ENCODE peak calls at places on chromosomes 2 and 18, in seven cellular contexts. U, F, P, O, A, G and Z are unnamed samples.

GRCh38 chr2:28268386-28268785 is 124.3 kb upstream of the FOSL2 start:
- DNase-seq in U (peak), A (no peak), O (no peak), G (no peak), F (peak), P (no peak), Z (no peak)

GRCh38 chr2:153101187-153101586 is 377.4 kb downstream of the RPRM start:
- DNase-seq in P (no peak), O (no peak), G (no peak), A (peak), U (peak), F (no peak), Z (no peak)

GRCh38 chr2:70347831-70348230 is 46.0 kb upstream of the FAM136A start:
- DNase-seq in U (no peak), G (no peak), P (no peak), A (no peak), F (no peak), O (no peak), Z (no peak)

GRCh38 chr2:120732506-120733237 is 3.0 kb upstream of the GLI2 start:
- DNase-seq in U (no peak), P (no peak), O (no peak), A (no peak), G (no peak), F (no peak), Z (peak)

GRCh38 chr2:200310545-200310971 is 4.1 kb downstream of the SPATS2L start:
- DNase-seq in U (peak), O (no peak), G (no peak), F (no peak), A (no peak), P (peak), Z (no peak)

GRCh38 chr2:20940481-20940795 is 103.4 kb downstream of the APOB start:
- DNase-seq in O (no peak), A (no peak), F (no peak), U (no peak), G (no peak), P (no peak), Z (no peak)

GRCh38 chr18:22108674-22109073 is 60.7 kb upstream of the GATA6 start:
- DNase-seq in F (peak), G (no peak), A (peak), U (no peak), P (no peak), O (no peak), Z (peak)

GRCh38 chr2:188966079-188966571 is 8.0 kb upstream of the COL3A1 start:
- DNase-seq in A (no peak), P (no peak), F (peak), G (no peak), O (no peak), U (peak), Z (no peak)

GRCh38 chr2:29485117-29485516 is 369.9 kb downstream of the CLIP4 start:
- DNase-seq in A (no peak), F (no peak), O (no peak), U (no peak), G (no peak), P (no peak), Z (no peak)

GRCh38 chr2:216536725-216537124 is 38.1 kb downstream of the RPL37A start:
- DNase-seq in A (no peak), G (no peak), F (peak), U (no peak), O (peak), P (peak), Z (no peak)

GRCh38 chr2:99708231-99708630 is 218.4 kb upstream of the REV1 start:
- DNase-seq in O (no peak), U (no peak), G (no peak), P (no peak), F (no peak), A (no peak), Z (no peak)

GRCh38 chr2:154623819-154624218 is 74.7 kb upstream of the KCNJ3 start:
- DNase-seq in P (peak), F (peak), O (peak), G (no peak), A (no peak), U (peak), Z (peak)

GRCh38 chr18:63588869-63589268 is 1.7 kb downstream of the SERPINB13 start:
- DNase-seq in P (no peak), F (no peak), U (no peak), A (no peak), O (no peak), G (no peak), Z (no peak)

GRCh38 chr2:138122891-138123290 is 158.6 kb downstream of the HNMT start:
- DNase-seq in G (no peak), F (no peak), O (no peak), U (peak), P (no peak), A (no peak), Z (no peak)

GRCh38 chr2:120267348-120267747 is 14.7 kb downstream of the RALB start:
- DNase-seq in F (no peak), P (no peak), G (no peak), A (no peak), U (no peak), O (no peak), Z (no peak)

GRCh38 chr18:67305466-67305865 is 211.1 kb downstream of the DSEL start:
- DNase-seq in U (no peak), O (no peak), G (no peak), F (no peak), P (no peak), A (no peak), Z (no peak)

GRCh38 chr2:11710210-11710609 is 36.2 kb upstream of the LPIN1 start:
- DNase-seq in A (peak), G (no peak), O (peak), F (peak), U (peak), P (peak), Z (no peak)

GRCh38 chr2:158056875-158057274 is 44.8 kb upstream of the UPP2 start:
- DNase-seq in U (no peak), F (no peak), O (no peak), P (no peak), G (no peak), A (no peak), Z (no peak)

GRCh38 chr2:102826904-102827303 is 65.1 kb downstream of the TMEM182 start:
- DNase-seq in U (peak), O (peak), A (no peak), F (peak), G (no peak), P (peak), Z (no peak)

GRCh38 chr2:230130668-230131364 is 62.1 kb upstream of the SLC16A14 start:
- DNase-seq in P (peak), U (peak), G (peak), A (peak), F (peak), O (no peak), Z (no peak)

GRCh38 chr2:42163444-42164045 is 5.6 kb upstream of the EML4 start:
- DNase-seq in P (no peak), O (no peak), A (no peak), U (no peak), G (no peak), F (no peak), Z (no peak)

GRCh38 chr2:69013123-69013836 is at the start of gene ANTXR1:
- DNase-seq in U (peak), A (peak), O (peak), P (peak), F (peak), G (no peak), Z (peak)

GRCh38 chr2:98561018-98561417 is 47.3 kb downstream of the COA5 start:
- DNase-seq in O (no peak), A (no peak), U (no peak), F (no peak), P (no peak), G (no peak), Z (no peak)

GRCh38 chr2:144431384-144431783 is 88.5 kb downstream of the ZEB2 start:
- DNase-seq in G (no peak), O (no peak), P (no peak), U (no peak), A (no peak), F (no peak), Z (no peak)

GRCh38 chr2:170716851-170717598 is 1.9 kb downstream of the SP5 start:
- DNase-seq in O (peak), A (no peak), F (peak), P (no peak), G (no peak), U (peak), Z (peak)

DNA sequence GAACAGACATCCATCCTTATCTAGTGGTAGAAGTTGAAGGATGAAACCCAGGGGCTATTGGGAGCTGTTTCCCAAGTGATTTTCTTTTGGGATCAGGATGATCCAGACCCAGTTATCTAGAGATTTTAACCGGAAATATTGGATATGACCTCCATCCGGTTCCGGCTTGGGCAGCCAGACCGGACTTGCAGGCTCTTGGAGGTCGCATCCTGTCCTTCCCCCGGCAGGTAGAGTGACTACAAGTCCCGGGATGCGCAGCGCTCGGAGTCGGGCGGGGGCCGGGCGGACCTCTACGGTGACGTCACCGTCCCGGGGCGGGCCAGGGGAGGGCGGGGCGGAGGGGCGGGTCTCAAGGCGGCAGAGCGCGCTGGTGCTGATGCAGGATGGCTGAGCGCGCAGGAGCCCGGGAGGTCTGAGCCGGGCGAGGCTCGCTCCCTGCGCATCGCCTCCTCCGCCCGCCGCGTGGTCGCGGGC is at the start of gene KIF5C:
- DNase-seq in O (peak), F (peak), P (peak), U (peak), G (no peak), A (peak), Z (peak)
- H3K4me3 ChIP-seq in O (no peak), F (peak), P (peak), U (peak), G (peak), A (no peak), Z (peak)

GRCh38 chr2:127108090-127108523 is 1.2 kb upstream of the BIN1 start:
- DNase-seq in O (no peak), A (no peak), G (no peak), P (no peak), F (no peak), U (no peak), Z (peak)
- H3K4me3 ChIP-seq in O (no peak), A (no peak), G (no peak), P (no peak), F (no peak), U (no peak), Z (no peak)

GRCh38 chr2:43841949-43842865 is 3.4 kb downstream of the ABCG8 start:
- DNase-seq in G (no peak), U (no peak), O (no peak), P (no peak), A (no peak), F (no peak), Z (no peak)

GRCh38 chr2:43840961-43841360 is 2.2 kb downstream of the ABCG8 start:
- DNase-seq in O (no peak), U (no peak), P (no peak), A (no peak), G (no peak), F (no peak), Z (peak)

GRCh38 chr2:43837831-43838559 is 644 bp downstream of the ABCG5 start:
- DNase-seq in G (no peak), U (no peak), P (no peak), A (no peak), O (no peak), F (no peak), Z (peak)

GRCh38 chr2:43838560-43839267 is at the start of the genes ABCG5 and ABCG8:
- DNase-seq in F (no peak), A (no peak), U (no peak), O (no peak), P (no peak), G (no peak), Z (peak)

DNA sequence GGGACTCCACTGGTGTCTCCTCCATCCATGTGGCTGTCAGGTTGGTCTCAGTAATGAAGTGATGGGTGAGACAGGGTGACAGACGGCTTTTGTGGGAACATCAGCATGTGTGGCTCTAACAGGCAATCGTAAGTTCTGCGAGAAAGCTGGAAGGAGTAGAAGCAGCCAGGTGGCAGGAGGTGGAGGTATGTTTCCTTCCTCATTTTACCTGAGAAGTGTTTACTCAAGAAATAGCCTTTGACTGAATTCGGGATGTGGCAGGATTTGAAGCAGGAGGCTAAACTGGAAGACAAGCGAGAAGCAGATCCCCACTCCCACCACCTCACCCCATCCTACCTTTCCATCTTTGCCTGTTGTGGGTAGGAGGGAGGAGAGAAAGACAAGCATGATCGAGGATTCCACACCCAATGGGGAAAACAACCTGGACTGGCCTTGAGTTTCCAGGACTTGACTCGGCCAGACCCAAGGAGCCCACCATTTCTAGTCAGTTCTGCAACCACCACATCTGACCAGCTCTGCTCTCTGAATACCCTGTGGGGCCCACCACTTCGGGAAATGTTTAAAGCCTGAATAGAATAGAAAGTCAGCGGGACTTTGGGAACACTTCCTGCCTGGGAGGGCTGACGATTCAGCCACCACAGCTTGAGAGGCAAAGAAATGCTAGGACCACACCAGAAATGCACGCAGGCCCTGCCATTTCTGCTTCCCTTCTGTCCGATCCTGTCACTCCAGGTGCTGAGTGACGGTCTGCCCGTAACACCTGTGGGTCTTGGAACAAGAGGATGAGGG is 1.2 kb downstream of the ABCG8 start:
- DNase-seq in P (no peak), O (no peak), F (no peak), G (no peak), U (no peak), A (no peak), Z (peak)
- H3K4me3 ChIP-seq in P (no peak), O (no peak), F (no peak), G (no peak), U (no peak), A (no peak), Z (no peak)

DNA sequence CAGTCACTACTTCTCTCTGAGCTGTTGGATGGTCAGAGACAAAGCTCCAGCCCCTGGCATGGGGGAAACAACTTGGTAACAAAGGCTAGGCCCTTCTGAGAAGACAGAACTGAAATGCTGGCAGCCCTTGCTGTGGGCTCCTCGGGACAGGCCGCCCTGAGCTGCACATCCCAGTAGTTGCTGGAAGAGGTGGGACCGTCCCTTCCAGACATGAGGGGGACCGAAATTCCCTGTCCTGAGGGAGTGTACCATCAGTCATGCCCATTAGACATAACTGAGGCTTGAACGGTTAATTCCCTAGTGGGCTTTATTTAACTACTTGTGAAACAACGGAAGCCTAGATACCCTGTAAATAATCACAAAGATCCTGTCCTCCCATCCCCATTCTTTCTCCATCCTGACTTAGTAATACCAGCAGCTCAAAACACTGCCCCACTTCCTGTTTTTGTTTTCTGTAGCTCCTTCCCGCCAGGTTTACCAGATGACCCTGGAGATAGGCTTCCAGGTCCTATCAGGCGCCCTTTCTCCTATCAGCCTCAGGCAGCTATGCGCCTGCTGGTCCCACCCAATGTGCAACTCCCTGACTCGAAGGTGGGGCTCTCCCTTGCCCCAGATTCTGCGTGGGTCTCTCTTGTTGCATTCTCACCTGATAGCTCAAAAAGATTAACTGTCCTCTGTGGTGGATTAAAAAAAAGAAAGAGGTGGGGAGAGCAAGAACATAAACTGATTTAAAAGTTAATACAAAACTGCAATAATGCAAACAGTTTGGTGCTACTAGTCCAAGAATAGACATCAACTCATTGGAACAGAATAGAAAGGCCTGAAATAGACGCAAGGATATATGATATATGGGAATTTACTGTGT is 37.0 kb upstream of the NT5DC4 start:
- DNase-seq in A (no peak), F (no peak), P (no peak), G (no peak), U (no peak), O (no peak), Z (peak)
- H3K4me3 ChIP-seq in A (no peak), F (no peak), P (no peak), G (no peak), U (no peak), O (no peak), Z (no peak)

DNA sequence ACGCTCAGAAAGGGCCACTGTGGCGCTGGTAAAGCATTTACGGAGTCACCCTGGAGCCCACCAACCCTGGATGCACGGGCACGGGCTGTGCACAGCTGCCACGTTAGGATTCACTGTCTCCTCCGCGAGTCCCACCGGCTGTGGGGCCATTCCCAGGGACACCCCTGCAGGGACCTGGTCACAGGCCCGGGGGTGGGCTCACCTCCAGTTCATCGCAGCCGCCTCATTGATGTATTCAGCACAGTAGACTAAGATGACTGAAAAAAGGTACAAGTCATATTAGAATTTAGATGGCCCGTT is 4.7 kb downstream of the TMEM18 start:
- DNase-seq in F (no peak), G (no peak), O (no peak), A (no peak), P (no peak), U (no peak), Z (no peak)
- H3K4me3 ChIP-seq in F (no peak), G (no peak), O (no peak), A (no peak), P (no peak), U (no peak), Z (no peak)

DNA sequence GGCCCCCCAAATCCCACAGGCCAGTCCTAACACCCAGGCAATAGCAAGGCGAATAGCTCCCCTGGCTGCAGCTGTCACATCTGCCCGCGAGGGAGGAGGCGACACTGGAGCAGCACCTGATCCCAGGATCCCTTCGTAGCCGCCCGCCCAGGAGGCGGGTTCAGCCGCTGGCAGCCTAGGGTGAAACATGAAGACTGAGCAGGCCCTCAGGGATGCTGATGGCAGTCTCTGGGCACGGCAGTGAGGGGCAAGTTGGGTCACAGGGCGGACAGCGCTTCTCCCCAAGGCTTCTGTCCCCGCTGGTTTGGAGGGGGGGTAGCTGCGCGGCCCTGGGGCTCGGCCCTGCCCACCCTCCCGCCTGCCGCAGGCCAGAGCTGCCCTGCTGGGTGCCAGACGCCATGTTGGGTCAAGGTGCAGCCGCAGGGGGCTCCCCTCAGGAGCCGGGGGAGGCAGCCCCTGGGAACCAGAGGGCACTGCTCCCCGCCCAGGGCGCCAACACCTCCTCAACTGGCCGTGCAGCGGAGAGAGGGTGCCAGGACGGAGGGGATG is 1.9 kb downstream of the DNMT3A start:
- DNase-seq in A (peak), F (no peak), P (no peak), U (no peak), O (no peak), G (no peak), Z (peak)
- H3K4me3 ChIP-seq in A (no peak), F (peak), P (peak), U (peak), O (peak), G (peak), Z (peak)

GRCh38 chr2:237700583-237701032 is 73.2 kb downstream of the LRRFIP1 start:
- DNase-seq in P (peak), F (peak), A (no peak), G (no peak), U (peak), O (peak), Z (peak)

GRCh38 chr2:237701033-237701858 is 73.9 kb downstream of the LRRFIP1 start:
- DNase-seq in O (no peak), P (no peak), A (no peak), F (no peak), U (no peak), G (no peak), Z (no peak)

GRCh38 chr2:237701859-237702370 is 74.5 kb downstream of the LRRFIP1 start:
- DNase-seq in A (no peak), G (no peak), U (no peak), F (no peak), O (no peak), P (no peak), Z (no peak)

GRCh38 chr2:237704476-237705224 is 77.3 kb downstream of the LRRFIP1 start:
- DNase-seq in A (no peak), O (no peak), F (peak), G (no peak), U (peak), P (no peak), Z (no peak)

GRCh38 chr2:237702439-237703397 is 75.3 kb downstream of the LRRFIP1 start:
- DNase-seq in A (peak), G (no peak), U (peak), P (peak), O (no peak), F (peak), Z (peak)
- H3K4me3 ChIP-seq in A (no peak), G (no peak), U (no peak), P (no peak), O (no peak), F (peak), Z (no peak)

DNA sequence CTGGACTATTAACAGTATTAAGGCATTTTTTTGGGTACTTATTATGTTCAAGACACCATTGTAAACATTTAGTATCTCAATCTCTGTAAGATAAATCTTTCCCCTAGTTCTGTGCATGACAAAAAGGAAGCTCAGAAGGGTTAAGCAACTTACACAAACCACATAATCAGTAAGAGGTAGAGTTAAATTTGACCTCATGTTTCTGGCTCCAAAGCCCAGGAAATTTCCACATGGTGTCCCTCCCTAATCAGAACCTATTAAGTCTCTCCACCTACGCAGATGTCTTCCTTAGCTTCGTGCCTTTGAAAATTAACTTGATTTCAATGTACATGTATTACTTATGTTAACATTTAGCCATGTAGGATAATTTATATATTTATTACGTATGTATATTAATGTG is 2.0 kb downstream of the MFSD6 start:
- DNase-seq in G (no peak), P (no peak), A (no peak), F (no peak), O (no peak), U (no peak), Z (no peak)
- H3K4me3 ChIP-seq in G (no peak), P (no peak), A (no peak), F (no peak), O (no peak), U (no peak), Z (no peak)